ENCODE peak calls at places on chromosomes 6 and 20, in eight cellular contexts. W is posterior cingulate gyrus; Q is A549; C is CD8-positive, alpha-beta T cell; K is AG04449; N is lower lobe of right lung; R is ELF-1; T is T-cell. A is an unnamed sample.
A peak's percentile ranks its signal among the peaks of the same experiment; 100 is the strongest.

GRCh38 chr6:168641455-168641854 is 200.5 kb downstream of the SMOC2 start:
- DNase-seq in W (no peak), Q (no peak), C (no peak), K (no peak), N (no peak), R (peak; percentile 55), T (no peak), A (no peak)

GRCh38 chr6:82118150-82118562 is 129.4 kb downstream of the IBTK start:
- DNase-seq in W (no peak), Q (no peak), C (no peak), K (no peak), N (no peak), R (no peak), T (no peak), A (no peak)

GRCh38 chr6:54846857-54847721 is 518 bp downstream of the FAM83B start:
- DNase-seq in W (no peak), Q (no peak), C (no peak), K (no peak), N (no peak), R (peak; percentile 60), T (no peak), A (no peak)

GRCh38 chr6:143964667-143965066 is 43.4 kb downstream of the PLAGL1 start:
- DNase-seq in W (no peak), Q (no peak), C (no peak), K (no peak), N (no peak), R (peak; percentile 55), T (no peak), A (no peak)

GRCh38 chr6:35050291-35050987 is 90.7 kb downstream of the TCP11 start:
- DNase-seq in W (no peak), Q (no peak), C (no peak), K (no peak), N (no peak), R (no peak), T (no peak), A (no peak)

GRCh38 chr20:59816146-59816743 is 117.2 kb downstream of the SYCP2 start:
- DNase-seq in W (no peak), Q (no peak), C (no peak), K (no peak), N (no peak), R (no peak), T (no peak), A (no peak)

GRCh38 chr20:1301031-1301529 is 27.9 kb downstream of the SDCBP2 start:
- DNase-seq in W (no peak), Q (no peak), C (peak; percentile 75), K (no peak), N (no peak), R (peak; percentile 66), T (peak; percentile 20), A (peak; percentile 54)

GRCh38 chr20:51906049-51906448 is 103.7 kb upstream of the SALL4 start:
- DNase-seq in W (no peak), Q (no peak), C (no peak), K (no peak), N (no peak), R (peak; percentile 54), T (no peak), A (no peak)

GRCh38 chr6:138455746-138456392 is 43.4 kb downstream of the NHSL1 start:
- DNase-seq in W (no peak), Q (no peak), C (no peak), K (no peak), N (no peak), R (no peak), T (peak; percentile 42), A (peak; percentile 14)

GRCh38 chr6:155187096-155187495 is 76.7 kb upstream of the CLDN20 start:
- DNase-seq in W (no peak), Q (no peak), C (no peak), K (no peak), N (no peak), R (no peak), T (no peak), A (no peak)

GRCh38 chr6:90393232-90393884 is 96.7 kb upstream of the BACH2 start:
- DNase-seq in W (peak; percentile 58), Q (peak; percentile 12), C (peak; percentile 80), K (no peak), N (no peak), R (peak; percentile 80), T (peak; percentile 68), A (peak; percentile 71)

GRCh38 chr6:113857565-113858066 is 471 bp downstream of the MARCKS start:
- DNase-seq in W (peak; percentile 15), Q (peak; percentile 20), C (no peak), K (no peak), N (peak; percentile 51), R (no peak), T (no peak), A (no peak)

GRCh38 chr6:140174509-140174908 is 800.1 kb upstream of the CITED2 start:
- DNase-seq in W (no peak), Q (peak; percentile 10), C (no peak), K (peak; percentile 94), N (no peak), R (no peak), T (no peak), A (no peak)

GRCh38 chr20:23009636-23010035 is 25.5 kb upstream of the SSTR4 start:
- DNase-seq in W (no peak), Q (peak; percentile 51), C (no peak), K (no peak), N (no peak), R (no peak), T (no peak), A (no peak)

GRCh38 chr6:147906361-147906760 is 397.9 kb downstream of the SAMD5 start:
- DNase-seq in W (no peak), Q (no peak), C (no peak), K (no peak), N (no peak), R (peak; percentile 3), T (no peak), A (no peak)

GRCh38 chr6:10205120-10205519 is 209.8 kb downstream of the TFAP2A start:
- DNase-seq in W (no peak), Q (no peak), C (no peak), K (no peak), N (no peak), R (no peak), T (no peak), A (no peak)

GRCh38 chr6:105810105-105810921 is 275.8 kb upstream of the PRDM1 start:
- DNase-seq in W (no peak), Q (peak; percentile 9), C (no peak), K (peak; percentile 45), N (peak; percentile 48), R (peak; percentile 54), T (no peak), A (peak; percentile 70)

GRCh38 chr20:43994486-43995100 is 79.9 kb downstream of the TOX2 start:
- DNase-seq in W (no peak), Q (no peak), C (no peak), K (no peak), N (no peak), R (no peak), T (no peak), A (no peak)

GRCh38 chr6:113122060-113122459 is 735.1 kb upstream of the MARCKS start:
- DNase-seq in W (no peak), Q (peak; percentile 46), C (no peak), K (peak; percentile 76), N (no peak), R (peak; percentile 60), T (no peak), A (no peak)

GRCh38 chr6:1404066-1404712 is 14.8 kb downstream of the FOXF2 start:
- DNase-seq in W (no peak), Q (no peak), C (no peak), K (no peak), N (no peak), R (no peak), T (no peak), A (no peak)

GRCh38 chr20:53162251-53162835 is 190.2 kb downstream of the TSHZ2 start:
- DNase-seq in W (no peak), Q (peak; percentile 18), C (no peak), K (no peak), N (no peak), R (peak; percentile 80), T (no peak), A (no peak)

GRCh38 chr20:58719258-58719657 is 26.7 kb downstream of the NPEPL1 start:
- DNase-seq in W (no peak), Q (no peak), C (no peak), K (no peak), N (no peak), R (no peak), T (no peak), A (peak; percentile 1)